ENCODE peak calls at places on chromosomes 11 and 22, in six cellular contexts. V is stimulated activated CD4-positive, alpha-beta T cell treated with anti-CD3 and anti-CD28 coated beads, Interleukin-4, amount 100 ng/mL, for 48 hours; A is nephron progenitor cell; B is AG09319; Y is activated T-cell treated with anti-CD3 and anti-CD28 coated beads, Interleukin-2, amount 50 U/mL, for 72 hours; F is uterus. P is an unnamed sample.

GRCh38 chr22:44658371-44658953 is 43.5 kb upstream of the PRR5 start:
- DNase-seq in Y (no peak), A (no peak), V (no peak), F (peak), B (peak), P (no peak)

GRCh38 chr11:110797453-110797852 is 85.2 kb upstream of the ARHGAP20 start:
- DNase-seq in V (no peak), Y (no peak), A (no peak), B (no peak), F (no peak), P (no peak)

GRCh38 chr22:30717331-30717921 is 22.8 kb downstream of the OSBP2 start:
- DNase-seq in Y (peak), B (no peak), V (no peak), F (no peak), A (no peak), P (peak)

GRCh38 chr11:110298298-110298765 is 1.9 kb upstream of the RDX start:
- DNase-seq in F (no peak), B (no peak), A (no peak), V (no peak), Y (no peak), P (no peak)

GRCh38 chr11:115581871-115582639 is 77.8 kb upstream of the CADM1 start:
- DNase-seq in A (peak), V (no peak), B (no peak), F (no peak), Y (no peak), P (peak)

GRCh38 chr11:1453611-1454386 is 32.8 kb downstream of the MOB2 start:
- DNase-seq in Y (peak), F (no peak), B (no peak), A (peak), V (no peak), P (no peak)

GRCh38 chr22:24492391-24492790 is 2.7 kb upstream of the UPB1 start:
- DNase-seq in V (no peak), Y (no peak), A (no peak), B (no peak), F (no peak), P (no peak)

GRCh38 chr11:1889941-1890855 is 1.5 kb downstream of the PRR33 start:
- DNase-seq in A (no peak), Y (peak), V (no peak), B (no peak), F (no peak), P (no peak)

GRCh38 chr22:37416806-37417205 is 10.5 kb downstream of the ELFN2 start:
- DNase-seq in A (peak), V (no peak), F (no peak), B (no peak), Y (peak), P (no peak)

GRCh38 chr11:123111465-123111864 is 49.5 kb upstream of the HSPA8 start:
- DNase-seq in Y (no peak), A (no peak), F (no peak), V (no peak), B (no peak), P (peak)

GRCh38 chr11:124238512-124238911 is 2.4 kb upstream of the OR8G1 start:
- DNase-seq in V (no peak), F (no peak), Y (no peak), A (no peak), B (no peak), P (no peak)

GRCh38 chr11:107457205-107457557 is 444 bp downstream of the CWF19L2 start:
- DNase-seq in F (no peak), B (no peak), V (no peak), A (peak), Y (peak), P (peak)

GRCh38 chr22:22168190-22168940 is 76.2 kb upstream of the VPREB1 start:
- DNase-seq in A (no peak), B (peak), F (no peak), V (no peak), Y (no peak), P (no peak)